ENCODE peak calls at places on chromosome 19, in nine cellular contexts. One of them, this sample, is unnamed.

GRCh38 chr19:27742041-27742440 is 1470.9 kb downstream of the UQCRFS1 start:
- DNase-seq in SJSA1: peak
- DNase-seq in pancreas: no peak
- DNase-seq in adipocyte: no peak
- DNase-seq in neural progenitor cell: no peak
- DNase-seq in kidney: no peak
- DNase-seq in CD8-positive, alpha-beta memory T cell: no peak
- DNase-seq in GM23338: no peak
- DNase-seq in fibroblast of mammary gland: no peak
- DNase-seq in this sample: no peak

GRCh38 chr19:33395561-33396550 is 22.3 kb downstream of the CEBPG start:
- DNase-seq in SJSA1: no peak
- DNase-seq in pancreas: no peak
- DNase-seq in adipocyte: no peak
- DNase-seq in neural progenitor cell: no peak
- DNase-seq in kidney: peak
- DNase-seq in CD8-positive, alpha-beta memory T cell: no peak
- DNase-seq in GM23338: no peak
- DNase-seq in fibroblast of mammary gland: peak
- DNase-seq in this sample: peak

GRCh38 chr19:30388819-30389218 is 16.6 kb downstream of the ZNF536 start:
- DNase-seq in SJSA1: no peak
- DNase-seq in pancreas: no peak
- DNase-seq in adipocyte: no peak
- DNase-seq in neural progenitor cell: no peak
- DNase-seq in kidney: no peak
- DNase-seq in CD8-positive, alpha-beta memory T cell: no peak
- DNase-seq in GM23338: no peak
- DNase-seq in fibroblast of mammary gland: no peak
- DNase-seq in this sample: no peak

GRCh38 chr19:46466536-46467199 is 4.7 kb downstream of the PNMA8A start:
- DNase-seq in SJSA1: no peak
- DNase-seq in pancreas: no peak
- DNase-seq in adipocyte: peak
- DNase-seq in neural progenitor cell: no peak
- DNase-seq in kidney: peak
- DNase-seq in CD8-positive, alpha-beta memory T cell: no peak
- DNase-seq in GM23338: no peak
- DNase-seq in fibroblast of mammary gland: peak
- DNase-seq in this sample: peak

GRCh38 chr19:50669319-50670101 is 20.3 kb downstream of the C19orf81 start:
- DNase-seq in SJSA1: no peak
- DNase-seq in pancreas: no peak
- DNase-seq in adipocyte: peak
- DNase-seq in neural progenitor cell: no peak
- DNase-seq in kidney: no peak
- DNase-seq in CD8-positive, alpha-beta memory T cell: no peak
- DNase-seq in GM23338: peak
- DNase-seq in fibroblast of mammary gland: peak
- DNase-seq in this sample: peak

GRCh38 chr19:38425222-38425809 is 703 bp downstream of the RASGRP4 start:
- DNase-seq in SJSA1: no peak
- DNase-seq in pancreas: no peak
- DNase-seq in adipocyte: no peak
- DNase-seq in neural progenitor cell: no peak
- DNase-seq in kidney: peak
- DNase-seq in CD8-positive, alpha-beta memory T cell: no peak
- DNase-seq in GM23338: no peak
- DNase-seq in fibroblast of mammary gland: no peak
- DNase-seq in this sample: no peak

GRCh38 chr19:49161987-49162386 is 4.4 kb downstream of the TRPM4 start:
- DNase-seq in SJSA1: no peak
- DNase-seq in pancreas: no peak
- DNase-seq in adipocyte: no peak
- DNase-seq in neural progenitor cell: no peak
- DNase-seq in kidney: no peak
- DNase-seq in CD8-positive, alpha-beta memory T cell: no peak
- DNase-seq in GM23338: no peak
- DNase-seq in fibroblast of mammary gland: no peak
- DNase-seq in this sample: peak

GRCh38 chr19:28823338-28823961 is 389.5 kb downstream of the UQCRFS1 start:
- DNase-seq in SJSA1: no peak
- DNase-seq in pancreas: no peak
- DNase-seq in adipocyte: no peak
- DNase-seq in neural progenitor cell: peak
- DNase-seq in kidney: no peak
- DNase-seq in CD8-positive, alpha-beta memory T cell: no peak
- DNase-seq in GM23338: peak
- DNase-seq in fibroblast of mammary gland: no peak
- DNase-seq in this sample: no peak

GRCh38 chr19:55590621-55591020 is 8.7 kb downstream of the FIZ1 start:
- DNase-seq in SJSA1: no peak
- DNase-seq in pancreas: no peak
- DNase-seq in adipocyte: peak
- DNase-seq in neural progenitor cell: peak
- DNase-seq in kidney: no peak
- DNase-seq in CD8-positive, alpha-beta memory T cell: no peak
- DNase-seq in GM23338: peak
- DNase-seq in fibroblast of mammary gland: no peak
- DNase-seq in this sample: no peak

GRCh38 chr19:3062165-3063105 is at the start of gene TLE5:
- DNase-seq in SJSA1: no peak
- DNase-seq in pancreas: peak
- DNase-seq in adipocyte: peak
- DNase-seq in neural progenitor cell: peak
- DNase-seq in kidney: peak
- DNase-seq in CD8-positive, alpha-beta memory T cell: peak
- DNase-seq in GM23338: peak
- DNase-seq in fibroblast of mammary gland: no peak
- DNase-seq in this sample: no peak

GRCh38 chr19:41860419-41861097 is 503 bp downstream of the RPS19 start:
- DNase-seq in SJSA1: no peak
- DNase-seq in pancreas: no peak
- DNase-seq in adipocyte: peak
- DNase-seq in neural progenitor cell: peak
- DNase-seq in kidney: peak
- DNase-seq in CD8-positive, alpha-beta memory T cell: no peak
- DNase-seq in GM23338: no peak
- DNase-seq in fibroblast of mammary gland: peak
- DNase-seq in this sample: no peak

GRCh38 chr19:48391100-48392005 is at the start of gene KDELR1:
- DNase-seq in SJSA1: peak
- DNase-seq in pancreas: peak
- DNase-seq in adipocyte: peak
- DNase-seq in neural progenitor cell: peak
- DNase-seq in kidney: peak
- DNase-seq in CD8-positive, alpha-beta memory T cell: peak
- DNase-seq in GM23338: peak
- DNase-seq in fibroblast of mammary gland: peak
- DNase-seq in this sample: peak

GRCh38 chr19:8922591-8922990 is 87.6 kb downstream of the MUC16 start:
- DNase-seq in SJSA1: no peak
- DNase-seq in pancreas: no peak
- DNase-seq in adipocyte: no peak
- DNase-seq in neural progenitor cell: no peak
- DNase-seq in kidney: no peak
- DNase-seq in CD8-positive, alpha-beta memory T cell: no peak
- DNase-seq in GM23338: no peak
- DNase-seq in fibroblast of mammary gland: no peak
- DNase-seq in this sample: no peak

GRCh38 chr19:38425810-38426466 is at the start of gene RASGRP4:
- DNase-seq in SJSA1: no peak
- DNase-seq in pancreas: no peak
- DNase-seq in adipocyte: no peak
- DNase-seq in neural progenitor cell: no peak
- DNase-seq in kidney: peak
- DNase-seq in CD8-positive, alpha-beta memory T cell: no peak
- DNase-seq in GM23338: peak
- DNase-seq in fibroblast of mammary gland: no peak
- DNase-seq in this sample: no peak

GRCh38 chr19:19068659-19069509 is 5.1 kb downstream of the SLC25A42 start:
- DNase-seq in SJSA1: no peak
- DNase-seq in pancreas: no peak
- DNase-seq in adipocyte: no peak
- DNase-seq in neural progenitor cell: no peak
- DNase-seq in kidney: no peak
- DNase-seq in CD8-positive, alpha-beta memory T cell: no peak
- DNase-seq in GM23338: no peak
- DNase-seq in fibroblast of mammary gland: no peak
- DNase-seq in this sample: no peak

GRCh38 chr19:13872695-13873389 is 4.1 kb upstream of the NANOS3 start:
- DNase-seq in SJSA1: no peak
- DNase-seq in pancreas: peak
- DNase-seq in adipocyte: no peak
- DNase-seq in neural progenitor cell: peak
- DNase-seq in kidney: peak
- DNase-seq in CD8-positive, alpha-beta memory T cell: no peak
- DNase-seq in GM23338: peak
- DNase-seq in fibroblast of mammary gland: no peak
- DNase-seq in this sample: no peak

GRCh38 chr19:38470788-38471480 is 37.4 kb downstream of the RYR1 start:
- DNase-seq in SJSA1: no peak
- DNase-seq in pancreas: no peak
- DNase-seq in adipocyte: no peak
- DNase-seq in neural progenitor cell: no peak
- DNase-seq in kidney: no peak
- DNase-seq in CD8-positive, alpha-beta memory T cell: no peak
- DNase-seq in GM23338: no peak
- DNase-seq in fibroblast of mammary gland: no peak
- DNase-seq in this sample: no peak

GRCh38 chr19:11995174-11995573 is 30.3 kb downstream of the ZNF763 start:
- DNase-seq in SJSA1: no peak
- DNase-seq in pancreas: no peak
- DNase-seq in adipocyte: peak
- DNase-seq in neural progenitor cell: no peak
- DNase-seq in kidney: no peak
- DNase-seq in CD8-positive, alpha-beta memory T cell: no peak
- DNase-seq in GM23338: no peak
- DNase-seq in fibroblast of mammary gland: peak
- DNase-seq in this sample: no peak

GRCh38 chr19:55546822-55547614 is 1.7 kb upstream of the SBK3 start:
- DNase-seq in SJSA1: no peak
- DNase-seq in pancreas: peak
- DNase-seq in adipocyte: peak
- DNase-seq in neural progenitor cell: peak
- DNase-seq in kidney: no peak
- DNase-seq in CD8-positive, alpha-beta memory T cell: no peak
- DNase-seq in GM23338: peak
- DNase-seq in fibroblast of mammary gland: peak
- DNase-seq in this sample: peak

GRCh38 chr19:45908956-45909355 is 5.6 kb downstream of the NANOS2 start:
- DNase-seq in SJSA1: no peak
- DNase-seq in pancreas: no peak
- DNase-seq in adipocyte: no peak
- DNase-seq in neural progenitor cell: no peak
- DNase-seq in kidney: no peak
- DNase-seq in CD8-positive, alpha-beta memory T cell: no peak
- DNase-seq in GM23338: no peak
- DNase-seq in fibroblast of mammary gland: peak
- DNase-seq in this sample: peak

GRCh38 chr19:40810160-40810559 is 11.2 kb downstream of the EGLN2 start:
- DNase-seq in SJSA1: no peak
- DNase-seq in pancreas: no peak
- DNase-seq in adipocyte: no peak
- DNase-seq in neural progenitor cell: no peak
- DNase-seq in kidney: no peak
- DNase-seq in CD8-positive, alpha-beta memory T cell: no peak
- DNase-seq in GM23338: no peak
- DNase-seq in fibroblast of mammary gland: no peak
- DNase-seq in this sample: no peak
- H3K4me3 ChIP-seq in SJSA1: peak
- H3K4me3 ChIP-seq in pancreas: peak
- H3K4me3 ChIP-seq in adipocyte: peak
- H3K4me3 ChIP-seq in neural progenitor cell: peak
- H3K4me3 ChIP-seq in kidney: peak
- H3K4me3 ChIP-seq in CD8-positive, alpha-beta memory T cell: no peak
- H3K4me3 ChIP-seq in GM23338: peak
- H3K4me3 ChIP-seq in fibroblast of mammary gland: no peak
- H3K4me3 ChIP-seq in this sample: no peak

DNA sequence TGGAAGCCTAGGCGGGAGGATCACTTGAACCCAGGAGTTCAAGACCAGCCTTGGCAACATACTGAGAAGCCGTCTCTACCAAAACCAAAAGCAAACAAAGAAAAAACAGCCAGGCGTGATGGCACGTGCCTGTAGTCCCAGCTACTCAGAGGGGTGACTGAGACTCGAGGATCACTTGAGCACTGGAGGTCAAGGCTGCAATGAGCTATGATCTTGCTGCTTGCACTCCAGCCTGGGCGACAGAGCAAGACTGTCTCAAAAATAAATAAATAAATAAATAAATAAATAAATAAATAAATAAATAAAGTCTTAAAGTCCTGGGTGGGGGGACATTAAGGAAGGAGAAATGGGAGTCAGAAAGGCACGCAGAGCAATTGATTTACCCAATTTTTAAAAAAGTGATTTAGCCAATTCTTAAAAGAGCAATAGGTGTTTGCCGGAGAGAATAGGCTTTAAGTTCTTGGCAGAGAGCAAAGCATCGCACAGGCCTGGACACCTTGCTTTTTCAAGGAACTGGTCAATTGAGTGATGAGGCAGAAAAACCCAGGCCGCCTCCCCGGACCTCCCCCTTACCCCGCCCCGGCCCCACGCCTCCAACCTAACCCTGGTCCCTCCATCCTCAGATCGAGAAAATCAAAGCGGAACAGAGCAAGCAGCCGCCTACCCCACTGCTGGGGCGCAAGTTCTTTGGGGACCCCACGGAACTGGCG is 9.5 kb upstream of the SHKBP1 start:
- DNase-seq in SJSA1: no peak
- DNase-seq in pancreas: no peak
- DNase-seq in adipocyte: peak
- DNase-seq in neural progenitor cell: peak
- DNase-seq in kidney: peak
- DNase-seq in CD8-positive, alpha-beta memory T cell: no peak
- DNase-seq in GM23338: peak
- DNase-seq in fibroblast of mammary gland: peak
- DNase-seq in this sample: no peak
- H3K4me3 ChIP-seq in SJSA1: no peak
- H3K4me3 ChIP-seq in pancreas: peak
- H3K4me3 ChIP-seq in adipocyte: peak
- H3K4me3 ChIP-seq in neural progenitor cell: peak
- H3K4me3 ChIP-seq in kidney: no peak
- H3K4me3 ChIP-seq in CD8-positive, alpha-beta memory T cell: no peak
- H3K4me3 ChIP-seq in GM23338: peak
- H3K4me3 ChIP-seq in fibroblast of mammary gland: peak
- H3K4me3 ChIP-seq in this sample: no peak

GRCh38 chr19:7393934-7394508 is 45.3 kb downstream of the ARHGEF18 start:
- DNase-seq in SJSA1: peak
- DNase-seq in pancreas: no peak
- DNase-seq in adipocyte: no peak
- DNase-seq in neural progenitor cell: no peak
- DNase-seq in kidney: no peak
- DNase-seq in CD8-positive, alpha-beta memory T cell: no peak
- DNase-seq in GM23338: no peak
- DNase-seq in fibroblast of mammary gland: peak
- DNase-seq in this sample: no peak
- H3K4me3 ChIP-seq in SJSA1: peak
- H3K4me3 ChIP-seq in pancreas: peak
- H3K4me3 ChIP-seq in adipocyte: peak
- H3K4me3 ChIP-seq in neural progenitor cell: peak
- H3K4me3 ChIP-seq in kidney: peak
- H3K4me3 ChIP-seq in CD8-positive, alpha-beta memory T cell: peak
- H3K4me3 ChIP-seq in GM23338: peak
- H3K4me3 ChIP-seq in fibroblast of mammary gland: peak
- H3K4me3 ChIP-seq in this sample: peak

GRCh38 chr19:6729573-6730152 is 7.7 kb downstream of the GPR108 start:
- DNase-seq in SJSA1: no peak
- DNase-seq in pancreas: no peak
- DNase-seq in adipocyte: no peak
- DNase-seq in neural progenitor cell: no peak
- DNase-seq in kidney: no peak
- DNase-seq in CD8-positive, alpha-beta memory T cell: no peak
- DNase-seq in GM23338: no peak
- DNase-seq in fibroblast of mammary gland: no peak
- DNase-seq in this sample: no peak
- H3K4me3 ChIP-seq in SJSA1: no peak
- H3K4me3 ChIP-seq in pancreas: peak
- H3K4me3 ChIP-seq in adipocyte: no peak
- H3K4me3 ChIP-seq in neural progenitor cell: no peak
- H3K4me3 ChIP-seq in kidney: no peak
- H3K4me3 ChIP-seq in CD8-positive, alpha-beta memory T cell: no peak
- H3K4me3 ChIP-seq in GM23338: peak
- H3K4me3 ChIP-seq in fibroblast of mammary gland: no peak
- H3K4me3 ChIP-seq in this sample: no peak